ENCODE peak calls at places on chromosomes 7 and 10, in nine cellular contexts. One of them, this sample, is unnamed. For H3K9me3, the result is how much of the 10 kb centered on the place peaks cover.

GRCh38 chr7:43211693-43212092 is 99.2 kb downstream of the HECW1 start:
- DNase-seq in CD4-positive, alpha-beta memory T cell: no peak
- DNase-seq in stomach: no peak
- DNase-seq in CD4-positive, alpha-beta T cell: no peak
- DNase-seq in aorta: no peak
- DNase-seq in Peyer's patch: no peak
- DNase-seq in heart left ventricle: no peak
- DNase-seq in H9: no peak
- DNase-seq in transverse colon: no peak
- DNase-seq in this sample: no peak

GRCh38 chr10:91549296-91549695 is 83.6 kb downstream of the PPP1R3C start:
- DNase-seq in CD4-positive, alpha-beta memory T cell: no peak
- DNase-seq in stomach: no peak
- DNase-seq in CD4-positive, alpha-beta T cell: no peak
- DNase-seq in aorta: no peak
- DNase-seq in Peyer's patch: no peak
- DNase-seq in heart left ventricle: no peak
- DNase-seq in H9: no peak
- DNase-seq in transverse colon: no peak
- DNase-seq in this sample: no peak

GRCh38 chr7:5283421-5284303 is 919 bp downstream of the SLC29A4 start:
- DNase-seq in CD4-positive, alpha-beta memory T cell: no peak
- DNase-seq in stomach: no peak
- DNase-seq in CD4-positive, alpha-beta T cell: no peak
- DNase-seq in aorta: no peak
- DNase-seq in Peyer's patch: no peak
- DNase-seq in heart left ventricle: no peak
- DNase-seq in H9: no peak
- DNase-seq in transverse colon: no peak
- DNase-seq in this sample: no peak

GRCh38 chr10:50990568-50991495 is 83.5 kb upstream of the PRKG1 start:
- DNase-seq in CD4-positive, alpha-beta memory T cell: no peak
- DNase-seq in stomach: no peak
- DNase-seq in CD4-positive, alpha-beta T cell: no peak
- DNase-seq in aorta: peak
- DNase-seq in Peyer's patch: peak
- DNase-seq in heart left ventricle: peak
- DNase-seq in H9: peak
- DNase-seq in transverse colon: peak
- DNase-seq in this sample: no peak

GRCh38 chr10:62244785-62245595 is 23.7 kb downstream of the RTKN2 start:
- DNase-seq in CD4-positive, alpha-beta memory T cell: peak
- DNase-seq in stomach: no peak
- DNase-seq in CD4-positive, alpha-beta T cell: peak
- DNase-seq in aorta: no peak
- DNase-seq in Peyer's patch: no peak
- DNase-seq in heart left ventricle: no peak
- DNase-seq in H9: no peak
- DNase-seq in transverse colon: peak
- DNase-seq in this sample: no peak

GRCh38 chr7:12855036-12855435 is 167.6 kb downstream of the ARL4A start:
- DNase-seq in CD4-positive, alpha-beta memory T cell: no peak
- DNase-seq in stomach: no peak
- DNase-seq in CD4-positive, alpha-beta T cell: no peak
- DNase-seq in aorta: no peak
- DNase-seq in Peyer's patch: no peak
- DNase-seq in heart left ventricle: no peak
- DNase-seq in H9: no peak
- DNase-seq in transverse colon: no peak
- DNase-seq in this sample: no peak

GRCh38 chr10:51654918-51655317 is 44.5 kb downstream of the CSTF2T start:
- DNase-seq in CD4-positive, alpha-beta memory T cell: no peak
- DNase-seq in stomach: no peak
- DNase-seq in CD4-positive, alpha-beta T cell: no peak
- DNase-seq in aorta: no peak
- DNase-seq in Peyer's patch: no peak
- DNase-seq in heart left ventricle: no peak
- DNase-seq in H9: no peak
- DNase-seq in transverse colon: no peak
- DNase-seq in this sample: no peak

GRCh38 chr10:71222541-71223364 is 10.4 kb downstream of the UNC5B start:
- DNase-seq in CD4-positive, alpha-beta memory T cell: no peak
- DNase-seq in stomach: peak
- DNase-seq in CD4-positive, alpha-beta T cell: no peak
- DNase-seq in aorta: no peak
- DNase-seq in Peyer's patch: no peak
- DNase-seq in heart left ventricle: peak
- DNase-seq in H9: peak
- DNase-seq in transverse colon: no peak
- DNase-seq in this sample: no peak

GRCh38 chr7:106317971-106318370 is 33.2 kb upstream of the NAMPT start:
- DNase-seq in CD4-positive, alpha-beta memory T cell: no peak
- DNase-seq in stomach: no peak
- DNase-seq in CD4-positive, alpha-beta T cell: no peak
- DNase-seq in aorta: no peak
- DNase-seq in Peyer's patch: no peak
- DNase-seq in heart left ventricle: no peak
- DNase-seq in H9: no peak
- DNase-seq in transverse colon: no peak
- DNase-seq in this sample: no peak

GRCh38 chr7:87330316-87330715 is 15.1 kb upstream of the CROT start:
- DNase-seq in CD4-positive, alpha-beta memory T cell: no peak
- DNase-seq in stomach: no peak
- DNase-seq in CD4-positive, alpha-beta T cell: no peak
- DNase-seq in aorta: no peak
- DNase-seq in Peyer's patch: no peak
- DNase-seq in heart left ventricle: no peak
- DNase-seq in H9: no peak
- DNase-seq in transverse colon: no peak
- DNase-seq in this sample: no peak
- H3K9me3 ChIP-seq in CD4-positive, alpha-beta memory T cell: under half
- H3K9me3 ChIP-seq in stomach: half or more
- H3K9me3 ChIP-seq in CD4-positive, alpha-beta T cell: under half
- H3K9me3 ChIP-seq in aorta: under half
- H3K9me3 ChIP-seq in Peyer's patch: under half
- H3K9me3 ChIP-seq in heart left ventricle: under half
- H3K9me3 ChIP-seq in H9: under half
- H3K9me3 ChIP-seq in transverse colon: under half
- H3K9me3 ChIP-seq in this sample: under half

DNA sequence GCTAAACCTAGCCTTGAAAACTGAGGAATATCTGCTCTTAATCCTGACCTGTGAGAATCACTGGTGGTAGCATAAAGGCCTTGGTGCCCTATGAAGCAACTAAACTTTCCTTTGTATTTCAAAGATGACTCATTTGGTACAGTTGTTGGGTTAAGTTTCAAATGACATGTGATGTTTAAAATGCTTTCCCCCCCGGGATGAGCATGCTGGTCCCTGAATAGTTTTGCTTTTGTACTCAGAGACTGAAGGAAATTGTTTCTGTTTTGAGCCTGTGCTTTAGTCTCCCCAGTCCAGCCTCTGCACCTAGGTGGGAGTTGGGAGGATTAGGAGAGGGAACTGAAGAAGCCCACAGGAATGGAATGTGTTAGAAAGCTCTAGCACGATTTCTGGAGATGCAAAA is 258.9 kb upstream of the NPY start:
- DNase-seq in CD4-positive, alpha-beta memory T cell: no peak
- DNase-seq in stomach: no peak
- DNase-seq in CD4-positive, alpha-beta T cell: no peak
- DNase-seq in aorta: no peak
- DNase-seq in Peyer's patch: no peak
- DNase-seq in heart left ventricle: no peak
- DNase-seq in H9: no peak
- DNase-seq in transverse colon: no peak
- DNase-seq in this sample: no peak
- H3K9me3 ChIP-seq in CD4-positive, alpha-beta memory T cell: under half
- H3K9me3 ChIP-seq in stomach: under half
- H3K9me3 ChIP-seq in CD4-positive, alpha-beta T cell: under half
- H3K9me3 ChIP-seq in aorta: under half
- H3K9me3 ChIP-seq in Peyer's patch: under half
- H3K9me3 ChIP-seq in heart left ventricle: under half
- H3K9me3 ChIP-seq in H9: under half
- H3K9me3 ChIP-seq in transverse colon: under half
- H3K9me3 ChIP-seq in this sample: under half

DNA sequence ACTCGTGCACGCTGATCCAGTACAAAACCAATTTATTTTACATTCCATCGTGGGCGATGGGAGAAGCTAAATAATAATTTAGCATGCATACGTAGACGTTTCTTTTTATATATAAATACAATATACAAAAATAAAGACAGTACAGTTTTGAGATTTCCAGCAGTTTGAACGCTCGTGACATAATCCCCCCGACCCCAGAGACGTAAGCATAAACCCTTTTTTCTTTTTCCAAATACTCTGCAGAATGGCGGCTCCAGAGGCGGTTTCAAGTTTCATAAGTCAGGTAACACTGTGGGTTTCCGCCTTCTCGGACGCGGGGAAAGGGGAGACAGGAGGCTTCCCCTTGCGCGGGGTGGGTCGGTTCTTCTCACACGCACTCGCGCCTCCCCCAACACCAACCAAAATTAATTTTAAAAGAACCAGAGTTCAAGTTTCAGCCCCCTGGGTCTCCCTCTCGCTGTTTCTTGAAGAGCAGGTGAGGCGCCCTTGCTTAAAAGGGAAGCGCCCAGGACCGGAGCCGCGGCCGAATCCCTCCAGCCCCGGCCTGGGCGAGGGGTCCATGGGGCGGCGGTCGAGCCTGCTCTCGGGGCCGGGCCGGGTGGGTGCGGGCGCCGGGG is 5.5 kb downstream of the MNX1 start:
- DNase-seq in CD4-positive, alpha-beta memory T cell: no peak
- DNase-seq in stomach: no peak
- DNase-seq in CD4-positive, alpha-beta T cell: no peak
- DNase-seq in aorta: no peak
- DNase-seq in Peyer's patch: peak
- DNase-seq in heart left ventricle: no peak
- DNase-seq in H9: no peak
- DNase-seq in transverse colon: no peak
- DNase-seq in this sample: no peak
- H3K9me3 ChIP-seq in CD4-positive, alpha-beta memory T cell: under half
- H3K9me3 ChIP-seq in stomach: under half
- H3K9me3 ChIP-seq in CD4-positive, alpha-beta T cell: under half
- H3K9me3 ChIP-seq in aorta: under half
- H3K9me3 ChIP-seq in Peyer's patch: under half
- H3K9me3 ChIP-seq in heart left ventricle: under half
- H3K9me3 ChIP-seq in H9: under half
- H3K9me3 ChIP-seq in transverse colon: under half
- H3K9me3 ChIP-seq in this sample: under half

GRCh38 chr7:57646901-57647246 is 196.9 kb downstream of the ZNF716 start:
- DNase-seq in CD4-positive, alpha-beta memory T cell: no peak
- DNase-seq in stomach: no peak
- DNase-seq in CD4-positive, alpha-beta T cell: no peak
- DNase-seq in aorta: no peak
- DNase-seq in Peyer's patch: no peak
- DNase-seq in heart left ventricle: no peak
- DNase-seq in H9: no peak
- DNase-seq in transverse colon: no peak
- DNase-seq in this sample: no peak
- H3K9me3 ChIP-seq in CD4-positive, alpha-beta memory T cell: under half
- H3K9me3 ChIP-seq in stomach: half or more
- H3K9me3 ChIP-seq in CD4-positive, alpha-beta T cell: under half
- H3K9me3 ChIP-seq in aorta: under half
- H3K9me3 ChIP-seq in Peyer's patch: under half
- H3K9me3 ChIP-seq in heart left ventricle: under half
- H3K9me3 ChIP-seq in H9: half or more
- H3K9me3 ChIP-seq in transverse colon: under half
- H3K9me3 ChIP-seq in this sample: under half

GRCh38 chr10:29681700-29682444 is 47.1 kb upstream of the SVIL start:
- DNase-seq in CD4-positive, alpha-beta memory T cell: peak
- DNase-seq in stomach: no peak
- DNase-seq in CD4-positive, alpha-beta T cell: peak
- DNase-seq in aorta: no peak
- DNase-seq in Peyer's patch: no peak
- DNase-seq in heart left ventricle: peak
- DNase-seq in H9: no peak
- DNase-seq in transverse colon: no peak
- DNase-seq in this sample: no peak

GRCh38 chr10:29675984-29676383 is 41.2 kb upstream of the SVIL start:
- DNase-seq in CD4-positive, alpha-beta memory T cell: no peak
- DNase-seq in stomach: no peak
- DNase-seq in CD4-positive, alpha-beta T cell: no peak
- DNase-seq in aorta: no peak
- DNase-seq in Peyer's patch: no peak
- DNase-seq in heart left ventricle: no peak
- DNase-seq in H9: no peak
- DNase-seq in transverse colon: no peak
- DNase-seq in this sample: no peak

GRCh38 chr10:29671968-29672367 is 37.2 kb upstream of the SVIL start:
- DNase-seq in CD4-positive, alpha-beta memory T cell: no peak
- DNase-seq in stomach: no peak
- DNase-seq in CD4-positive, alpha-beta T cell: no peak
- DNase-seq in aorta: no peak
- DNase-seq in Peyer's patch: no peak
- DNase-seq in heart left ventricle: no peak
- DNase-seq in H9: no peak
- DNase-seq in transverse colon: no peak
- DNase-seq in this sample: no peak

GRCh38 chr10:29680091-29680490 is 45.3 kb upstream of the SVIL start:
- DNase-seq in CD4-positive, alpha-beta memory T cell: no peak
- DNase-seq in stomach: no peak
- DNase-seq in CD4-positive, alpha-beta T cell: no peak
- DNase-seq in aorta: no peak
- DNase-seq in Peyer's patch: no peak
- DNase-seq in heart left ventricle: no peak
- DNase-seq in H9: no peak
- DNase-seq in transverse colon: no peak
- DNase-seq in this sample: no peak

DNA sequence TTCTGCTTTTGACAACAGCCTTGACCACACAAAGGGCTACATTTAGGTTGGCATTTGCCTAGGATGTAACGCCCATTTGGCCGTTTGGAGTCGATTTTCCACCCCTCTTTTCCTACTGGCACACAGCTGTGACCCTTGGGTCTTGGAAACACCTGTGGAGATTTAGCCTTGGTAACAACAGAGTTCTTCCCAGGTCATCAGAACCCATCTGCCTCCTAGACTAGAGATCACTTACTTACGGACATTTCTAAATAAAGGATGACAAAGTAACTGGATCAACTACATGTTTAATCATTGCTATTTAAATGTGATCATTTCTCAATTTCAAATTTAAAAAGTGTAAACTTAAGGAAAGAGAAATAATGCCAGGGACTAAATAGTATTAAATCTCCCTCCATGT is 42.0 kb upstream of the SVIL start:
- DNase-seq in CD4-positive, alpha-beta memory T cell: no peak
- DNase-seq in stomach: no peak
- DNase-seq in CD4-positive, alpha-beta T cell: no peak
- DNase-seq in aorta: no peak
- DNase-seq in Peyer's patch: no peak
- DNase-seq in heart left ventricle: no peak
- DNase-seq in H9: no peak
- DNase-seq in transverse colon: no peak
- DNase-seq in this sample: no peak
- H3K9me3 ChIP-seq in CD4-positive, alpha-beta memory T cell: under half
- H3K9me3 ChIP-seq in stomach: under half
- H3K9me3 ChIP-seq in CD4-positive, alpha-beta T cell: under half
- H3K9me3 ChIP-seq in aorta: under half
- H3K9me3 ChIP-seq in Peyer's patch: under half
- H3K9me3 ChIP-seq in heart left ventricle: under half
- H3K9me3 ChIP-seq in H9: under half
- H3K9me3 ChIP-seq in transverse colon: under half
- H3K9me3 ChIP-seq in this sample: under half

GRCh38 chr10:80655898-80656297 is 118.2 kb downstream of the SH2D4B start:
- DNase-seq in CD4-positive, alpha-beta memory T cell: no peak
- DNase-seq in stomach: no peak
- DNase-seq in CD4-positive, alpha-beta T cell: no peak
- DNase-seq in aorta: no peak
- DNase-seq in Peyer's patch: no peak
- DNase-seq in heart left ventricle: no peak
- DNase-seq in H9: no peak
- DNase-seq in transverse colon: no peak
- DNase-seq in this sample: no peak
- H3K9me3 ChIP-seq in CD4-positive, alpha-beta memory T cell: under half
- H3K9me3 ChIP-seq in stomach: under half
- H3K9me3 ChIP-seq in CD4-positive, alpha-beta T cell: under half
- H3K9me3 ChIP-seq in aorta: under half
- H3K9me3 ChIP-seq in Peyer's patch: under half
- H3K9me3 ChIP-seq in heart left ventricle: under half
- H3K9me3 ChIP-seq in H9: under half
- H3K9me3 ChIP-seq in transverse colon: under half
- H3K9me3 ChIP-seq in this sample: under half